ENCODE peak calls at places on chromosomes 7 and 10, in nine cellular contexts. N, K, Q, V, E, W, Y, G and Z are unnamed samples. For H3K4me1, the result is how much of the 10 kb centered on the place peaks cover.

GRCh38 chr10:20858292-20859124 is 38.6 kb downstream of the NEBL start:
- DNase-seq in V (no peak), W (peak), Q (no peak), G (no peak), Y (peak), K (no peak), E (no peak), N (no peak), Z (no peak)

GRCh38 chr7:10708447-10708846 is 265.2 kb upstream of the PHF14 start:
- DNase-seq in V (no peak), W (peak), E (no peak), G (no peak), Q (no peak), K (no peak), Y (peak), N (no peak), Z (peak)

GRCh38 chr7:54810401-54810800 is 51.4 kb upstream of the SEC61G start:
- DNase-seq in K (no peak), Q (no peak), W (no peak), V (no peak), G (no peak), Y (no peak), N (no peak), E (no peak), Z (no peak)

GRCh38 chr10:98919899-98920298 is 315.8 kb downstream of the HPSE2 start:
- DNase-seq in Y (peak), W (no peak), N (no peak), Q (no peak), K (no peak), V (no peak), G (no peak), E (no peak), Z (no peak)

GRCh38 chr10:43384252-43385221 is 13.1 kb downstream of the FXYD4 start:
- DNase-seq in G (no peak), E (no peak), Y (no peak), Q (no peak), V (no peak), W (peak), N (peak), K (no peak), Z (no peak)

GRCh38 chr7:114922652-114923402 is 933 bp downstream of the MDFIC start:
- DNase-seq in W (peak), K (peak), N (peak), V (peak), Q (peak), E (peak), G (peak), Y (peak), Z (no peak)

GRCh38 chr7:158581440-158582088 is 6.1 kb downstream of the PTPRN2 start:
- DNase-seq in Y (no peak), Q (no peak), K (peak), G (no peak), N (no peak), W (no peak), V (no peak), E (no peak), Z (no peak)

GRCh38 chr10:101760510-101760909 is 15.4 kb downstream of the FGF8 start:
- DNase-seq in N (no peak), V (no peak), Y (no peak), W (no peak), E (no peak), G (no peak), Q (no peak), K (no peak), Z (no peak)

GRCh38 chr7:135143874-135144668 is 3.8 kb upstream of the TMEM140 start:
- DNase-seq in K (no peak), Y (no peak), N (no peak), Q (no peak), G (no peak), V (no peak), E (no peak), W (no peak), Z (no peak)

GRCh38 chr7:114047889-114048288 is 129.1 kb upstream of the PPP1R3A start:
- DNase-seq in Q (no peak), V (no peak), E (no peak), G (no peak), W (no peak), Y (peak), K (no peak), N (no peak), Z (peak)

GRCh38 chr7:23469150-23469960 is 936 bp downstream of the IGF2BP3 start:
- DNase-seq in N (no peak), Q (no peak), E (peak), K (no peak), V (peak), W (peak), G (no peak), Y (no peak), Z (no peak)

GRCh38 chr10:115402690-115403089 is 309.5 kb downstream of the ATRNL1 start:
- DNase-seq in N (no peak), G (no peak), K (no peak), V (no peak), E (no peak), Y (peak), Q (no peak), W (no peak), Z (peak)

GRCh38 chr10:29189272-29189671 is 99.6 kb upstream of the LYZL1 start:
- DNase-seq in Y (no peak), V (no peak), Q (peak), E (no peak), K (no peak), N (no peak), G (no peak), W (no peak), Z (no peak)

GRCh38 chr7:98281757-98282652 is 519 bp downstream of the BRI3 start:
- DNase-seq in Q (peak), N (peak), E (peak), Y (no peak), W (no peak), G (peak), V (peak), K (peak), Z (no peak)

GRCh38 chr7:99455874-99456273 is 10.1 kb downstream of the ATP5MF start:
- DNase-seq in N (no peak), V (peak), K (no peak), Q (no peak), Y (no peak), E (no peak), G (no peak), W (no peak), Z (no peak)

GRCh38 chr7:17380696-17381662 is 82.5 kb downstream of the AHR start:
- DNase-seq in W (no peak), N (no peak), V (no peak), K (no peak), E (no peak), Q (no peak), Y (peak), G (no peak), Z (peak)

GRCh38 chr10:112383325-112383724 is 9.4 kb downstream of the ACSL5 start:
- DNase-seq in V (peak), W (no peak), E (no peak), G (no peak), N (no peak), Y (peak), Q (no peak), K (peak), Z (no peak)

GRCh38 chr10:125048101-125048864 is 106.4 kb downstream of the ZRANB1 start:
- DNase-seq in N (peak), V (peak), W (peak), K (peak), G (peak), Y (peak), Q (peak), E (peak), Z (peak)
- H3K27ac ChIP-seq in N (no peak), V (no peak), W (peak), K (peak), G (peak), Y (peak), Q (peak), E (no peak), Z (no peak)

DNA sequence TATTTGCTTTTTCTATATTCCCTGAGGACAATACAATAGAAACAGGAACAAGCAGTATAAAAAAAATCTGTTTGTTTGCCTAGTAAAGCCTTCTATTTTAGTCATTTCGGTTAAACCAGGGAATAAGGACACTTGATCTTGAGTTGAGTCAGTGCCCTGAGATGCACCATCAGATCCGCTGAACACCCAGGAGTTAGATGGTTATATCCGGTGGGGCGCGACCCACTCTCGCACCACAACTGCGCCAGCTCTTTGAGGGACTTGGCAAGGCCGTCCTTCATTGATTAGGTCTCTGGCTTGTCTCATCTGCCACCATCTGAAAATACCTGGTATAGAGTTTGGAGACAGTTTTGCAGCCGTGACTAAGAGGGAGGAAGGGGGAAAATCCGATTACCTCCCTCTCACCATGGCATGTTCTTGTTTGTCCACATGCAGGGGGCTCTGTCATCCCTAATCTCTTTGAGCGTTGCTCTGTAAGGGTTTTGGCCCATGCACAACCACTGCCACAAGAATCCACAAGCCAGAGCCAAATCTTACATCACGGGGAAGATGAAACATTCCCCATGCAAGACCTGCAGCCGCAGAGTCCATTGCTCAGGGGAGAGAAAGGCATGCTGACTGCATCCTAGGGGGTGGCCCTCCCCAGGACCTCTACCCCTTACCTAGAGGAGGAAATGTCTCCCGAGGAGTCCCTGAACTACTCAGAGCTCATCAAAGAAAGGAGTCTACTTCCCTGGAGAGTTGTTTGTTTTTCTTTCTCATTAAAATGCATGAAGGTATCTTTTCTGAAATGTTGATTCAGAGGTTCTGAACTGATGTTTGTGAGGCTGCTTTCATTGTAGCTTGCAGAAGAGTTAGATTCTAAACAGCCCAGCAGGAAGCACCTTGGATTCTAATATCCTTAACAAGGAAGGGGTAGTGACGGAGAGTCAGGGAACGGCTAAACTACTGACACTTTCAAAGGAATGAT is 101.6 kb upstream of the FAM171A1 start:
- DNase-seq in W (no peak), G (peak), N (no peak), E (no peak), Q (no peak), Y (peak), K (no peak), V (peak), Z (no peak)
- H3K4me1 ChIP-seq in W (under half), G (under half), N (under half), E (under half), Q (under half), Y (under half), K (under half), V (under half), Z (under half)

GRCh38 chr10:67650558-67650957 is 45.4 kb downstream of the CTNNA3 start:
- DNase-seq in Q (no peak), E (no peak), K (no peak), G (no peak), Y (no peak), W (no peak), V (no peak), N (no peak), Z (no peak)
- H3K27ac ChIP-seq in Q (no peak), E (no peak), K (no peak), G (no peak), Y (no peak), W (no peak), V (no peak), N (no peak), Z (no peak)

DNA sequence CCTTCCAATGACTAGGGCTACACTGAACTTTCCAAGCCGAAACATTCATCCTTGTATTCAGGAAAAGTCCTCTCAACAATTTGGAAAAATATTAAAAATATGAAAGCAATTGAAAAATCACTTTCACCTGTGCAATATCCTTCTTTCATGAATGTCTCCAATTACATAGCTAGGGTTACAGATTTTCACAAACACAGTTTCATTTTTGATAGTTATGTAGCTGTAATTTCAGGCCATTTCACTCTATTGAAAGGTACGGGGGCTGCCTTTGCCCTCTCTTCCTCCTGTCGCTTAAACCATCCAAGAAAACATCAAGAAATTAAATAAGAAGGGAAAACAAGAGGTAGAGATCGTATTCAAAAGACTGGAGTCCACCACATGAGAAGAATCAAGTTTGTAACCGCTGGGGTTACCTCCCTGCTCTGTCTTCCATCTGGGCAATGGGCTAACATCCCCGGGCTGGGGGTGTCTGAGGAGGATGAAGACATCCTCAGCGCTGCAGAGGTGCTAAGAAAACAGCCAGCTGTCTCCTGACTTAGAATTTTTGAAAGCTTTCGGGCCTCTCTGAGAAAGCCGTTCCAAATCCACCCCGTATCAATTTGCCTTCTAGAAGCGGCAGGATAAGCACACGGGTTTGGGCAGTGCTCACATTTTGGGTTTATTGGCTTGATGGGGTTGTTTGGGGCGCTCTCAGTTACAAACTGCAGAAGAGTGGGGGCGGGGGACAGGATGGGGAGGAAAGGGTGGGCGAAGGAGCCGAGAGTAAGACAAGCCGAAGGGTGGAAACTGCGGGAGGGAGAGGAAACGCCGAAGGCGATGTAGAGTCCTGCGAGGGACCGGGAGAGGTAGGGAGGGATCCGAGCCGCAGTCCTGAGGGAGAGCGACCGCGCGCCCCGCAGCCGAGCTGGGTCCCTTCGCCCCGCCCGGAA is 24.3 kb upstream of the VAX1 start:
- DNase-seq in Y (no peak), N (no peak), W (no peak), E (no peak), K (no peak), Q (no peak), V (no peak), G (no peak), Z (no peak)
- H3K4me1 ChIP-seq in Y (under half), N (under half), W (under half), E (under half), K (under half), Q (under half), V (under half), G (under half), Z (under half)